ENCODE peak calls at places on chromosomes 2 and 18, in ten cellular contexts. One of them, this sample, is unnamed.
A peak's percentile ranks its signal among the peaks of the same experiment; 100 is the strongest.

GRCh38 chr2:545711-546650 is 131.2 kb downstream of the TMEM18 start:
- DNase-seq in heart right ventricle: no peak
- DNase-seq in heart left ventricle: no peak
- DNase-seq in AG09309: no peak
- DNase-seq in cardiac fibroblast: no peak
- DNase-seq in colonic mucosa: no peak
- DNase-seq in fibroblast of mammary gland: no peak
- DNase-seq in thyroid gland: peak; percentile 92
- DNase-seq in ovary: no peak
- DNase-seq in brain microvascular endothelial cell: no peak
- DNase-seq in this sample: no peak

GRCh38 chr2:231890896-231891513 is 35.2 kb downstream of the NPPC start:
- DNase-seq in ovary: no peak
- DNase-seq in heart right ventricle: no peak
- DNase-seq in colonic mucosa: no peak
- DNase-seq in brain microvascular endothelial cell: no peak
- DNase-seq in heart left ventricle: no peak
- DNase-seq in thyroid gland: peak; percentile 50
- DNase-seq in fibroblast of mammary gland: no peak
- DNase-seq in cardiac fibroblast: no peak
- DNase-seq in AG09309: no peak
- DNase-seq in this sample: no peak

GRCh38 chr18:13279181-13280065 is 60.9 kb downstream of the LDLRAD4 start:
- DNase-seq in cardiac fibroblast: no peak
- DNase-seq in colonic mucosa: no peak
- DNase-seq in heart left ventricle: no peak
- DNase-seq in thyroid gland: no peak
- DNase-seq in AG09309: no peak
- DNase-seq in brain microvascular endothelial cell: no peak
- DNase-seq in heart right ventricle: no peak
- DNase-seq in fibroblast of mammary gland: no peak
- DNase-seq in ovary: no peak
- DNase-seq in this sample: no peak

GRCh38 chr2:18527822-18528221 is 32.6 kb downstream of the RDH14 start:
- DNase-seq in ovary: no peak
- DNase-seq in cardiac fibroblast: no peak
- DNase-seq in colonic mucosa: no peak
- DNase-seq in fibroblast of mammary gland: no peak
- DNase-seq in AG09309: no peak
- DNase-seq in heart right ventricle: no peak
- DNase-seq in brain microvascular endothelial cell: no peak
- DNase-seq in thyroid gland: no peak
- DNase-seq in heart left ventricle: no peak
- DNase-seq in this sample: no peak

GRCh38 chr2:230809677-230810251 is 55.0 kb upstream of the ITM2C start:
- DNase-seq in cardiac fibroblast: no peak
- DNase-seq in AG09309: no peak
- DNase-seq in heart right ventricle: no peak
- DNase-seq in thyroid gland: no peak
- DNase-seq in fibroblast of mammary gland: no peak
- DNase-seq in heart left ventricle: no peak
- DNase-seq in ovary: no peak
- DNase-seq in brain microvascular endothelial cell: no peak
- DNase-seq in colonic mucosa: no peak
- DNase-seq in this sample: no peak

GRCh38 chr2:23381498-23381897 is 3.5 kb upstream of the KLHL29 start:
- DNase-seq in thyroid gland: no peak
- DNase-seq in heart right ventricle: no peak
- DNase-seq in colonic mucosa: no peak
- DNase-seq in fibroblast of mammary gland: no peak
- DNase-seq in cardiac fibroblast: no peak
- DNase-seq in ovary: no peak
- DNase-seq in heart left ventricle: no peak
- DNase-seq in brain microvascular endothelial cell: no peak
- DNase-seq in AG09309: no peak
- DNase-seq in this sample: no peak

GRCh38 chr2:239253705-239254104 is 147.1 kb downstream of the HDAC4 start:
- DNase-seq in AG09309: no peak
- DNase-seq in ovary: no peak
- DNase-seq in heart left ventricle: no peak
- DNase-seq in thyroid gland: no peak
- DNase-seq in heart right ventricle: no peak
- DNase-seq in fibroblast of mammary gland: no peak
- DNase-seq in colonic mucosa: no peak
- DNase-seq in cardiac fibroblast: no peak
- DNase-seq in brain microvascular endothelial cell: no peak
- DNase-seq in this sample: no peak

GRCh38 chr2:123518387-123518786 is 506.7 kb upstream of the CNTNAP5 start:
- DNase-seq in brain microvascular endothelial cell: no peak
- DNase-seq in ovary: no peak
- DNase-seq in heart left ventricle: no peak
- DNase-seq in heart right ventricle: no peak
- DNase-seq in thyroid gland: no peak
- DNase-seq in fibroblast of mammary gland: peak; percentile 80
- DNase-seq in cardiac fibroblast: peak; percentile 65
- DNase-seq in AG09309: no peak
- DNase-seq in colonic mucosa: no peak
- DNase-seq in this sample: no peak

GRCh38 chr18:63956755-63957154 is 7.7 kb downstream of the HMSD start:
- DNase-seq in AG09309: no peak
- DNase-seq in brain microvascular endothelial cell: no peak
- DNase-seq in cardiac fibroblast: no peak
- DNase-seq in fibroblast of mammary gland: peak; percentile 71
- DNase-seq in heart left ventricle: no peak
- DNase-seq in ovary: no peak
- DNase-seq in thyroid gland: no peak
- DNase-seq in colonic mucosa: no peak
- DNase-seq in heart right ventricle: no peak
- DNase-seq in this sample: no peak

GRCh38 chr18:63947051-63947790 is 1.9 kb upstream of the HMSD start:
- DNase-seq in fibroblast of mammary gland: no peak
- DNase-seq in heart left ventricle: no peak
- DNase-seq in cardiac fibroblast: no peak
- DNase-seq in AG09309: no peak
- DNase-seq in heart right ventricle: no peak
- DNase-seq in ovary: no peak
- DNase-seq in brain microvascular endothelial cell: no peak
- DNase-seq in colonic mucosa: no peak
- DNase-seq in thyroid gland: no peak
- DNase-seq in this sample: no peak

GRCh38 chr18:63949068-63949737 is at the start of gene HMSD:
- DNase-seq in cardiac fibroblast: peak; percentile 42
- DNase-seq in heart left ventricle: peak; percentile 37
- DNase-seq in thyroid gland: peak; percentile 54
- DNase-seq in fibroblast of mammary gland: peak; percentile 42
- DNase-seq in heart right ventricle: peak; percentile 52
- DNase-seq in ovary: peak; percentile 37
- DNase-seq in brain microvascular endothelial cell: peak; percentile 20
- DNase-seq in colonic mucosa: peak; percentile 73
- DNase-seq in AG09309: no peak
- DNase-seq in this sample: no peak

GRCh38 chr18:63953811-63954210 is 4.7 kb downstream of the HMSD start:
- DNase-seq in AG09309: no peak
- DNase-seq in brain microvascular endothelial cell: no peak
- DNase-seq in heart right ventricle: no peak
- DNase-seq in fibroblast of mammary gland: no peak
- DNase-seq in cardiac fibroblast: no peak
- DNase-seq in thyroid gland: peak; percentile 54
- DNase-seq in heart left ventricle: no peak
- DNase-seq in ovary: no peak
- DNase-seq in colonic mucosa: no peak
- DNase-seq in this sample: no peak

DNA sequence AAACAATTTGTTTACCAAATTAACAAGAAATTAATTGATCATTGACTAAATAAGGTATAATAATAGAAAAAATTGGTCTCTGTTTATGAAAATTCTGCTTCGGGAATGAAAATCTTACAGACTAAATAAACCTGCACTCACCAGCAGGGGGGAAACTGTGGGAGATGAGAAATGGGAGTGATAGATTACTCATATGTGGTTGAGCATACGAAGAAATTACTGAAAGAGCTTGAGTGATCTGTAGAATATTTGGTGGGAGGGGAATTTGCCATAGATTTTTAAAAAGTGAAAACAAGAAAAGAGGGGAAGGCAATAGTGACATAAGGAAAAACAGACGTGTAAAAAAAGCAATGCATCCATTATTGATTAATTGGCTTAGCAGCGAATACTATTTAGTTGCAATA is 2.2 kb downstream of the HMSD start:
- DNase-seq in fibroblast of mammary gland: peak; percentile 52
- DNase-seq in brain microvascular endothelial cell: peak; percentile 45
- DNase-seq in colonic mucosa: no peak
- DNase-seq in heart left ventricle: no peak
- DNase-seq in cardiac fibroblast: peak; percentile 47
- DNase-seq in AG09309: no peak
- DNase-seq in ovary: no peak
- DNase-seq in heart right ventricle: no peak
- DNase-seq in thyroid gland: no peak
- DNase-seq in this sample: no peak
- TF ChIP-seq CTCF in fibroblast of mammary gland: peak; percentile 37
- TF ChIP-seq CTCF in brain microvascular endothelial cell: peak; percentile 60
- TF ChIP-seq CTCF in colonic mucosa: no peak
- TF ChIP-seq CTCF in heart left ventricle: no peak
- TF ChIP-seq CTCF in cardiac fibroblast: peak; percentile 35
- TF ChIP-seq CTCF in AG09309: peak; percentile 54
- TF ChIP-seq CTCF in ovary: no peak
- TF ChIP-seq CTCF in heart right ventricle: no peak
- TF ChIP-seq CTCF in thyroid gland: no peak
- TF ChIP-seq CTCF in this sample: peak; percentile 39

DNA sequence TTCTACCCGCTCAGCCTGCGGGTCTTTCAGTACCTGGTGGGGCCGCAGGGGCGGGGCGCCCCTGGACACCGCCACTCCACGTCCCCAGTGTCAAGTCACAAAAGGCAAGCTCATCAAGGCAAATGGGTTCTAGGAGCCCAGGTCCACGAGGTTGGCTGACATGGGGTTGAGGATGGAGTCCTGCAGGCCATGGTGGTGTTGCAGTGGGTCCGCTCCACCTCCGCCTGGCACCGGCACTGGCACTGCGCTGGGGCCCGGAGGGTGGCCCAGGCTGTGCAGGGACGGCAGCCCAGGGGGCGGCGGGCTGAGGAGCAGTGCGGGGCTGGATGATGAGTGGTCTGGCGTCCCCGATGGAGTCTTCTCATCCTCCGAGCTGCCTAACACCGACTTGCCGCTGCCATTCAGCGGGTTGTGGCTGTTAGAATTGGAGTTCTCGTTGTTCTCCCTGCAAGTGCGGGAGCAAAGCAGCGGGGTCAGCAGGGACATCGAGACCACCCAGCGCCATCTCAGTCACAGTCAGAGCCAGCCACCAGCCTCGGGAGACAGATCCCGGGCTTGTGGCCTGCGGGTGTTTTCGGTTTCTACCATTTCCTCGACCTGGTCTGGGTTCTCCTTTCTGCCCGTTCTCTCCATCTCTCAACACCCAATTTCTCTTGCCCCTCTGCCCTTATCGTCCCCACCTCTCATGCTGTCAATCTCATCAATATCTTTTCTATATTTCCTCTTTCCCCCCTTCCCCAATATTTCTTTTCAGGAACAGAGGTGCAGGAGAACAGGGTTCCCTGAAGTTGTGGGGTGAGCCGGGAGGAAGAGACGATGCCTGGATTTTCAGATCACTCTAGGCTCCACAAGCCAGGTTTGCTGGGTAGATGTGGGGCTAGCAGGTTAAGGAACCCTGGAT is 3.0 kb downstream of the SIX2 start:
- DNase-seq in colonic mucosa: no peak
- DNase-seq in ovary: no peak
- DNase-seq in thyroid gland: no peak
- DNase-seq in cardiac fibroblast: no peak
- DNase-seq in heart left ventricle: no peak
- DNase-seq in heart right ventricle: no peak
- DNase-seq in fibroblast of mammary gland: no peak
- DNase-seq in brain microvascular endothelial cell: no peak
- DNase-seq in AG09309: no peak
- DNase-seq in this sample: no peak
- H3K4me3 ChIP-seq in colonic mucosa: no peak overlapping the region
- H3K4me3 ChIP-seq in ovary: no peak overlapping the region
- H3K4me3 ChIP-seq in thyroid gland: no peak overlapping the region
- H3K4me3 ChIP-seq in cardiac fibroblast: peak overlapping the region; percentile 63
- H3K4me3 ChIP-seq in heart left ventricle: no peak overlapping the region
- H3K4me3 ChIP-seq in heart right ventricle: no peak overlapping the region
- H3K4me3 ChIP-seq in fibroblast of mammary gland: no peak overlapping the region
- H3K4me3 ChIP-seq in brain microvascular endothelial cell: peak overlapping the region; percentile 20
- H3K4me3 ChIP-seq in AG09309: no peak overlapping the region
- H3K4me3 ChIP-seq in this sample: no peak overlapping the region

GRCh38 chr2:241730679-241731293 is 3.6 kb upstream of the D2HGDH start:
- DNase-seq in fibroblast of mammary gland: no peak
- DNase-seq in heart left ventricle: no peak
- DNase-seq in heart right ventricle: no peak
- DNase-seq in cardiac fibroblast: no peak
- DNase-seq in colonic mucosa: no peak
- DNase-seq in ovary: no peak
- DNase-seq in brain microvascular endothelial cell: no peak
- DNase-seq in AG09309: no peak
- DNase-seq in thyroid gland: no peak
- DNase-seq in this sample: no peak

GRCh38 chr2:241736111-241736510 is 1.7 kb downstream of the D2HGDH start:
- DNase-seq in colonic mucosa: no peak
- DNase-seq in thyroid gland: no peak
- DNase-seq in cardiac fibroblast: no peak
- DNase-seq in brain microvascular endothelial cell: no peak
- DNase-seq in heart left ventricle: no peak
- DNase-seq in AG09309: no peak
- DNase-seq in heart right ventricle: no peak
- DNase-seq in ovary: no peak
- DNase-seq in fibroblast of mammary gland: no peak
- DNase-seq in this sample: no peak

GRCh38 chr2:241734467-241735208 is at the start of gene D2HGDH:
- DNase-seq in colonic mucosa: peak; percentile 97
- DNase-seq in AG09309: no peak
- DNase-seq in fibroblast of mammary gland: peak; percentile 71
- DNase-seq in cardiac fibroblast: peak; percentile 81
- DNase-seq in heart right ventricle: peak; percentile 97
- DNase-seq in heart left ventricle: peak; percentile 96
- DNase-seq in thyroid gland: peak; percentile 95
- DNase-seq in brain microvascular endothelial cell: peak; percentile 73
- DNase-seq in ovary: peak; percentile 97
- DNase-seq in this sample: peak; percentile 25

GRCh38 chr2:241733391-241734207 is 831 bp upstream of the D2HGDH start:
- DNase-seq in fibroblast of mammary gland: no peak
- DNase-seq in brain microvascular endothelial cell: no peak
- DNase-seq in colonic mucosa: no peak
- DNase-seq in heart left ventricle: no peak
- DNase-seq in heart right ventricle: no peak
- DNase-seq in ovary: no peak
- DNase-seq in cardiac fibroblast: no peak
- DNase-seq in thyroid gland: no peak
- DNase-seq in AG09309: no peak
- DNase-seq in this sample: no peak

DNA sequence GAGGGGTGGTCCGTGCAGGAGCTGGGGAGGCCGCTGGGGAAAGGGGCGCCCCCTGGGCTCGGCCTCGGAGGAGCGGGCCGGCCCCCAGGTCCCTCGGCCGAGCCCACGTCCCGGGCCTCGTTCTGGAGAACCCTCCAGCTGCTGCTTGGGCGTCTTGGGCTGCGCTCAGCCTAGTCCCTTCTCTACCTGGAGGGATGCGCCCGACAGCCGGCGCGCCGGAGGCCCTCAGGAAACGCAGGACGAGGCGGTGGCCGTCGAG is 293 bp upstream of the D2HGDH start:
- DNase-seq in thyroid gland: no peak
- DNase-seq in cardiac fibroblast: no peak
- DNase-seq in ovary: no peak
- DNase-seq in fibroblast of mammary gland: no peak
- DNase-seq in heart left ventricle: no peak
- DNase-seq in colonic mucosa: no peak
- DNase-seq in brain microvascular endothelial cell: no peak
- DNase-seq in AG09309: no peak
- DNase-seq in heart right ventricle: no peak
- DNase-seq in this sample: no peak
- TF ChIP-seq CTCF in thyroid gland: no peak
- TF ChIP-seq CTCF in cardiac fibroblast: no peak
- TF ChIP-seq CTCF in ovary: no peak
- TF ChIP-seq CTCF in fibroblast of mammary gland: no peak
- TF ChIP-seq CTCF in heart left ventricle: no peak
- TF ChIP-seq CTCF in colonic mucosa: no peak
- TF ChIP-seq CTCF in brain microvascular endothelial cell: no peak
- TF ChIP-seq CTCF in AG09309: no peak
- TF ChIP-seq CTCF in heart right ventricle: no peak
- TF ChIP-seq CTCF in this sample: peak; percentile 32

GRCh38 chr2:118748245-118748885 is 99.1 kb downstream of the EN1 start:
- DNase-seq in fibroblast of mammary gland: peak; percentile 24
- DNase-seq in thyroid gland: no peak
- DNase-seq in AG09309: no peak
- DNase-seq in ovary: no peak
- DNase-seq in heart right ventricle: no peak
- DNase-seq in colonic mucosa: no peak
- DNase-seq in cardiac fibroblast: no peak
- DNase-seq in heart left ventricle: no peak
- DNase-seq in brain microvascular endothelial cell: peak; percentile 51
- DNase-seq in this sample: no peak
- H3K4me3 ChIP-seq in fibroblast of mammary gland: no peak overlapping the region
- H3K4me3 ChIP-seq in thyroid gland: no peak overlapping the region
- H3K4me3 ChIP-seq in AG09309: no peak overlapping the region
- H3K4me3 ChIP-seq in ovary: no peak overlapping the region
- H3K4me3 ChIP-seq in heart right ventricle: no peak overlapping the region
- H3K4me3 ChIP-seq in colonic mucosa: no peak overlapping the region
- H3K4me3 ChIP-seq in cardiac fibroblast: no peak overlapping the region
- H3K4me3 ChIP-seq in heart left ventricle: no peak overlapping the region
- H3K4me3 ChIP-seq in brain microvascular endothelial cell: no peak overlapping the region
- H3K4me3 ChIP-seq in this sample: no peak overlapping the region